ENCODE peak calls at places on chromosomes 1 and 21, in five cellular contexts. X, N, L, K and G are unnamed samples.

GRCh38 chr1:211646566-211646965 is 28.9 kb downstream of the NEK2 start:
- DNase-seq in X (no peak), N (no peak), L (no peak), K (no peak), G (no peak)

GRCh38 chr1:7770620-7770938 is 517 bp upstream of the VAMP3 start:
- DNase-seq in X (no peak), N (no peak), L (no peak), K (no peak), G (no peak)

GRCh38 chr1:77673030-77673429 is 9.4 kb downstream of the ZZZ3 start:
- DNase-seq in X (no peak), N (no peak), L (no peak), K (no peak), G (no peak)

GRCh38 chr1:204348722-204349121 is 11.0 kb downstream of the PLEKHA6 start:
- DNase-seq in X (peak; percentile 90), N (peak; percentile 89), L (peak; percentile 84), K (peak; percentile 79), G (peak; percentile 80)

GRCh38 chr1:161934278-161934608 is 89.4 kb downstream of the OLFML2B start:
- DNase-seq in X (no peak), N (no peak), L (no peak), K (no peak), G (peak; percentile 29)

GRCh38 chr1:40648928-40649591 is 16.4 kb downstream of the RIMS3 start:
- DNase-seq in X (no peak), N (no peak), L (no peak), K (no peak), G (no peak)

GRCh38 chr1:966603-967295 is 467 bp downstream of the PLEKHN1 start:
- DNase-seq in X (peak; percentile 77), N (peak; percentile 87), L (peak; percentile 86), K (peak; percentile 59), G (peak; percentile 55)

GRCh38 chr1:107974090-107974489 is 9.1 kb upstream of the VAV3 start:
- DNase-seq in X (no peak), N (no peak), L (no peak), K (no peak), G (no peak)

GRCh38 chr1:117339866-117340357 is 27.3 kb upstream of the MAN1A2 start:
- DNase-seq in X (no peak), N (peak; percentile 84), L (peak; percentile 57), K (no peak), G (peak; percentile 68)

GRCh38 chr1:24540906-24541710 is 14.8 kb upstream of the NCMAP start:
- DNase-seq in X (no peak), N (peak; percentile 78), L (peak; percentile 83), K (no peak), G (no peak)

GRCh38 chr1:165773324-165773965 is 4.8 kb upstream of the TMCO1 start:
- DNase-seq in X (no peak), N (no peak), L (no peak), K (no peak), G (no peak)

GRCh38 chr21:45334134-45334533 is 46.4 kb upstream of the POFUT2 start:
- DNase-seq in X (no peak), N (no peak), L (no peak), K (no peak), G (no peak)

GRCh38 chr1:207805841-207806421 is 54.1 kb downstream of the CD46 start:
- DNase-seq in X (peak; percentile 95), N (peak; percentile 55), L (no peak), K (peak; percentile 91), G (peak; percentile 96)

GRCh38 chr1:160720366-160720765 is 8.7 kb upstream of the CD48 start:
- DNase-seq in X (no peak), N (no peak), L (no peak), K (no peak), G (peak; percentile 16)

GRCh38 chr1:165239873-165240272 is 116.6 kb downstream of the LMX1A start:
- DNase-seq in X (no peak), N (no peak), L (no peak), K (no peak), G (no peak)

GRCh38 chr1:167994560-167994959 is 57.7 kb upstream of the MPC2 start:
- DNase-seq in X (no peak), N (no peak), L (no peak), K (no peak), G (no peak)

GRCh38 chr1:245441699-245442098 is 286.9 kb downstream of the KIF26B start:
- DNase-seq in X (no peak), N (no peak), L (no peak), K (no peak), G (no peak)

GRCh38 chr1:29488794-29489309 is 252.5 kb downstream of the PTPRU start:
- DNase-seq in X (peak; percentile 48), N (no peak), L (no peak), K (no peak), G (no peak)

GRCh38 chr1:34928865-34929496 is 469 bp downstream of the DLGAP3 start:
- DNase-seq in X (no peak), N (peak; percentile 33), L (peak; percentile 4), K (no peak), G (peak; percentile 35)

GRCh38 chr1:240008298-240008697 is 83.4 kb upstream of the FMN2 start:
- DNase-seq in X (no peak), N (no peak), L (no peak), K (no peak), G (no peak)

GRCh38 chr21:34133802-34134201 is 60.4 kb downstream of the MRPS6 start:
- DNase-seq in X (no peak), N (no peak), L (no peak), K (no peak), G (no peak)

GRCh38 chr1:245807306-245807705 is 652.5 kb downstream of the KIF26B start:
- DNase-seq in X (no peak), N (no peak), L (no peak), K (no peak), G (no peak)

GRCh38 chr1:181531951-181532640 is 48.8 kb downstream of the CACNA1E start:
- DNase-seq in X (no peak), N (no peak), L (no peak), K (no peak), G (no peak)

GRCh38 chr1:180150982-180151381 is 3.7 kb upstream of the QSOX1 start:
- DNase-seq in X (peak; percentile 58), N (no peak), L (no peak), K (no peak), G (no peak)

GRCh38 chr1:44909949-44910594 is 67.0 kb upstream of the PTCH2 start:
- DNase-seq in X (no peak), N (no peak), L (no peak), K (no peak), G (no peak)

GRCh38 chr21:35932232-35932911 is 128.0 kb downstream of the SETD4 start:
- DNase-seq in X (peak; percentile 77), N (peak; percentile 79), L (no peak), K (peak; percentile 61), G (peak; percentile 72)

GRCh38 chr1:165354739-165355138 is 1.8 kb downstream of the LMX1A start:
- DNase-seq in X (no peak), N (no peak), L (no peak), K (no peak), G (no peak)

GRCh38 chr1:2592672-2593071 is 6.1 kb downstream of the PRXL2B start:
- DNase-seq in X (no peak), N (no peak), L (peak; percentile 69), K (no peak), G (no peak)

GRCh38 chr1:245823408-245824147 is 668.8 kb downstream of the KIF26B start:
- DNase-seq in X (no peak), N (no peak), L (no peak), K (no peak), G (no peak)

GRCh38 chr1:23727362-23727811 is 15.9 kb upstream of the ELOA start:
- DNase-seq in X (peak; percentile 81), N (peak; percentile 72), L (peak; percentile 59), K (peak; percentile 75), G (peak; percentile 97)

GRCh38 chr1:18325151-18325550 is 155.6 kb upstream of the KLHDC7A start:
- DNase-seq in X (no peak), N (no peak), L (no peak), K (no peak), G (no peak)

GRCh38 chr1:18326171-18326950 is 154.4 kb upstream of the KLHDC7A start:
- DNase-seq in X (no peak), N (peak; percentile 24), L (no peak), K (no peak), G (no peak)

GRCh38 chr1:18322353-18323032 is 158.2 kb upstream of the KLHDC7A start:
- DNase-seq in X (no peak), N (peak; percentile 16), L (no peak), K (no peak), G (no peak)

GRCh38 chr1:18323259-18323658 is 157.5 kb upstream of the KLHDC7A start:
- DNase-seq in X (no peak), N (no peak), L (no peak), K (no peak), G (no peak)

DNA sequence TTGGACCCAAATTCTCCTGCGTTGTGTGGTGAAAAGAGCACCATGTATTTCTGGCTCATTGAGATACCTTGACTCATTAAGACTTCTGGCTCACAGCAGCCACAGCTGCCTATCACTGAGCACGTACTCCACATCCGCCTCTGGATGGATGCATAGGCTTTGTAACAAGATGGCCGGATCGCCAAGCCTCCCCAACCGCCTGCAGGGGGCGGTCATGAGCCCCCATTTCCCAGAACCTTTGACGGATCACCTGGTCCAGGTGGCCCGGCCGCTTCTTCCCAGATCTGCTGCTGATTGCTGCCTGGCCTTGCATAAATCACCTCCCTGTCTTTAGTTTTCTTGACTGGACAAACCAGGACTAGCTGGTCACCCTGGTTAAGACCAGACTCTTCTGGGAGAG is 156.5 kb upstream of the KLHDC7A start:
- DNase-seq in X (no peak), N (no peak), L (no peak), K (no peak), G (no peak)
- TF ChIP-seq CTCF in X (no peak), N (peak; percentile 10), L (no peak), K (no peak), G (peak; percentile 22)

DNA sequence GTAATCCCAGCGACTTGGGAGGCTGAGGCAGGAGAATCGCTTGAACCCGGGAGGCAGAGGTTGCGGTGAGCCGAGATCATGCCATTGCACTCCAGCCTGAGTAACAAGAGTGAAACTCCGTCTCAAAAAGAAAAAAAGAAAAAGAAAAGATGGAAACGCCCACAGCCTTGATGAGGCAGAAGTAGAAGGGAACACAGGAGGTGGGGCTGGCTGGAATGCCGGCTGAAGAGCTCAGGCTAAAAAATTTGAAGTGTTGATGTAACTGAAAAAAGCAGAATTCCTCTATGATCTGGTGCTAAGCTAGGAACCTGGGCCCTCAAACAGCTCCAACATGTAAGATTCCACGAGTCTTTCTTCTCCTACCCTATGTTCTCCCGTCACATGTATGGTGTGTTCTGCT is 53.6 kb downstream of the SLC66A1 start:
- DNase-seq in X (no peak), N (no peak), L (no peak), K (no peak), G (no peak)
- H3K27ac ChIP-seq in X (no peak overlapping the region), N (no peak overlapping the region), L (no peak overlapping the region), K (no peak overlapping the region), G (no peak overlapping the region)

DNA sequence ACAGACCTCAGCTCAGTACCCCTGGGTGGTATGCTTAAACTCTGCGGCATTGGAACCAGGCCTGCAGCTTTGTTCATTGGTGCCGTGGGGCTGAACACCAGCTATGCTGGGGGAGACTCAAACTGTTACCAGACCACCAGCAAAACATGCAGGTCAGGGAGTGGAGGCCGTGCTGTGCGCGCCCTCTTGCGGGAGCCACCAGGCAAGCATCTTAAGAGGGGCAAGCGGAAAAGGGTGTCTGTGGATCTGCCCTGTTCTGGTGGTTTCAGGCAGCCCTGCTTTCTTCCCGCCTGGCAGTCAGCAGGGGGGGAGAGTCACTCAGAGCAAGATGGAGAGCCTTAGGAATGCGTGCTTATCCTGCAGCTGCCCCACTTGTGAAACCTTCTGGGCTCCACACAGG is 276.9 kb upstream of the ZRANB2 start:
- DNase-seq in X (no peak), N (no peak), L (no peak), K (no peak), G (no peak)
- TF ChIP-seq CTCF in X (no peak), N (no peak), L (no peak), K (no peak), G (peak; percentile 34)

GRCh38 chr1:109610609-109611307 is 8.7 kb downstream of the GNAT2 start:
- DNase-seq in X (no peak), N (no peak), L (no peak), K (no peak), G (no peak)
- H3K27ac ChIP-seq in X (no peak overlapping the region), N (no peak overlapping the region), L (no peak overlapping the region), K (no peak overlapping the region), G (no peak overlapping the region)